ENCODE peak calls at places on chromosome 13, in ten cellular contexts. X is CD8-positive, alpha-beta T cell; U is fibroblast of pulmonary artery; D is CD4-positive, alpha-beta T cell; K is activated CD8-positive, alpha-beta T cell treated with anti-CD3 and anti-CD28 coated beads for 36 hours; P is HFFc6; F is colonic mucosa; C is B cell; Y is progenitor cell of endocrine pancreas; Q is cardiac muscle cell. W is an unnamed sample.
A peak's percentile ranks its signal among the peaks of the same experiment; 100 is the strongest.

GRCh38 chr13:24683833-24684599 is 3.8 kb downstream of the ATP12A start:
- DNase-seq in X (peak; percentile 59), D (peak; percentile 35), Q (peak; percentile 80), C (peak; percentile 66), U (peak; percentile 60), P (no peak), Y (peak; percentile 67), K (peak; percentile 80), F (peak; percentile 68), W (peak; percentile 31)

GRCh38 chr13:111883571-111884343 is 183.2 kb upstream of the SOX1 start:
- DNase-seq in F (no peak), Q (no peak), C (no peak), D (no peak), P (no peak), U (no peak), X (no peak), K (no peak), Y (no peak), W (no peak)

GRCh38 chr13:73891805-73892204 is 242.4 kb downstream of the KLF12 start:
- DNase-seq in Y (no peak), P (no peak), U (no peak), K (no peak), Q (no peak), C (no peak), F (no peak), X (no peak), D (no peak), W (no peak)

GRCh38 chr13:100388923-100389322 is 199.7 kb downstream of the GGACT start:
- DNase-seq in D (no peak), X (no peak), Y (no peak), C (no peak), P (no peak), U (no peak), K (peak; percentile 27), F (no peak), Q (no peak), W (no peak)

GRCh38 chr13:79682164-79682563 is 201.2 kb downstream of the NDFIP2 start:
- DNase-seq in Y (no peak), D (no peak), P (no peak), C (no peak), F (no peak), Q (no peak), X (no peak), K (no peak), U (no peak), W (no peak)

GRCh38 chr13:114104626-114105350 is 27.6 kb downstream of the RASA3 start:
- DNase-seq in U (no peak), Y (no peak), F (no peak), K (no peak), C (no peak), P (no peak), D (no peak), X (no peak), Q (no peak), W (no peak)

GRCh38 chr13:91144054-91144453 is 203.4 kb upstream of the MIR17HG start:
- DNase-seq in K (no peak), Y (no peak), X (no peak), F (no peak), D (no peak), P (no peak), C (no peak), U (no peak), Q (peak; percentile 18), W (no peak)

GRCh38 chr13:23808803-23809202 is 80.4 kb downstream of the MIPEP start:
- DNase-seq in K (no peak), F (no peak), C (no peak), P (no peak), U (no peak), X (no peak), Q (no peak), D (no peak), Y (no peak), W (no peak)

GRCh38 chr13:78655007-78655406 is 3.9 kb downstream of the OBI1 start:
- DNase-seq in C (no peak), U (no peak), D (no peak), K (no peak), Q (no peak), P (no peak), X (no peak), Y (no peak), F (no peak), W (no peak)

GRCh38 chr13:114067381-114067885 is 65.0 kb downstream of the RASA3 start:
- DNase-seq in C (peak; percentile 39), Y (no peak), U (peak; percentile 29), Q (no peak), P (peak; percentile 65), D (no peak), F (no peak), K (peak; percentile 65), X (no peak), W (no peak)

GRCh38 chr13:90365130-90365529 is 982.4 kb upstream of the MIR17HG start:
- DNase-seq in Y (no peak), Q (no peak), P (no peak), C (no peak), D (no peak), X (no peak), F (no peak), U (peak; percentile 49), K (no peak), W (no peak)

GRCh38 chr13:76597868-76598267 is 288.3 kb downstream of the KCTD12 start:
- DNase-seq in C (no peak), D (no peak), X (no peak), P (no peak), U (no peak), F (no peak), Y (no peak), Q (no peak), K (no peak), W (no peak)

GRCh38 chr13:78183737-78184136 is 265.1 kb upstream of the EDNRB start:
- DNase-seq in P (no peak), F (no peak), K (no peak), D (no peak), Y (no peak), Q (no peak), X (no peak), C (no peak), U (peak; percentile 41), W (no peak)

GRCh38 chr13:38637576-38637975 is 49.3 kb upstream of the FREM2 start:
- DNase-seq in U (no peak), F (no peak), Q (no peak), C (no peak), Y (no peak), X (no peak), D (no peak), K (no peak), P (no peak), W (no peak)

GRCh38 chr13:46172531-46172991 is 9.4 kb downstream of the LCP1 start:
- DNase-seq in X (peak; percentile 49), Q (no peak), C (peak; percentile 51), D (peak; percentile 58), K (peak; percentile 77), F (no peak), P (no peak), Y (no peak), U (no peak), W (no peak)

GRCh38 chr13:24802074-24802473 is 38.1 kb downstream of the RNF17 start:
- DNase-seq in P (no peak), U (no peak), D (no peak), X (no peak), F (no peak), Y (no peak), C (no peak), Q (no peak), K (no peak), W (no peak)

GRCh38 chr13:41649659-41650058 is 192.3 kb downstream of the RGCC start:
- DNase-seq in F (no peak), Q (peak; percentile 36), K (no peak), P (no peak), C (no peak), U (peak; percentile 50), D (no peak), Y (no peak), X (no peak), W (no peak)
- TF ChIP-seq CTCF in F (no peak), Q (peak; percentile 40), K (no peak), P (peak; percentile 65), C (no peak), U (peak; percentile 43), D (no peak), Y (peak; percentile 51), X (no peak), W (no peak)

DNA sequence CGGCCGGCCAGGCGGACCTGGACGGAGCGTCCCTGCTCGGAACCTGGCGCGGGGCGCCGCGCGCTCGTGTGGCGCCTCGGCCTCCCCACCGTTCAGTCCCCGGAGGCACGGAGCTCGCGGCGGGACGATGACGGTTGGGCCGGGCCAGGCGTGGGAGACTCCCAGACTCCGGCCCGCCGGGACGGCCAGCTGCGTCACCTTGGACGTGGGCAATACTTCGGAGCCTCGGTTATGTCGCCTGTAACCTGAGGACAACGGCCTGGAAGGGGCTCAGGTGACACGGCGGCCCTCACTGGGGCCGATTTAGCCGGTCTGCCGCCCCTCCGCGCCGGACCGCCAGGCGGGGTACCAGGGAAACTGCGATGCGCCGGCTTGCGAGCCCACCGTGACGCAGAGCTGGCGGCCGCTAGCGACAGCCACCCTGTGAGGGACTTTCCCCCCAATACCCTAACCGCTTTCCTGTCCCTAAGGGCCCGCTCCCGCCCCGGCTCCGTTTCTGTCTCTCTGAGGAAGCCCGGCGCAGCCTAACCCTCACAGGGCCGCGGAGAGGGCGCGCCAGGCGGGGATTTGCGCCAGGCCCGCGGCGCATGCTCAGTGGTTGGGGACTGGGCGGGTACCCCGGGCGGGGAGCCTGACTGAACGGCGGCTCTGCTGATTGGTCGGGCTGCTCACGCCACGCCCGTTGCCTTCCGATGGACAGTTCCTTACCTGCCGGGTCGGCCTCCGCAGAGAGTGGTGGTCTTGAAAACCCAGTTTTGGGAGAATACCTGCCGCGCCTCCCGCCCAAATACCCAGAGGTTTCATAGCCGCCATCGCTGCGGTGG is 109.5 kb upstream of the DOCK9 start:
- DNase-seq in C (peak; percentile 95), U (peak; percentile 84), Y (peak; percentile 87), Q (peak; percentile 94), F (peak; percentile 96), D (peak; percentile 89), K (peak; percentile 93), P (peak; percentile 73), X (peak; percentile 93), W (peak; percentile 86)
- TF ChIP-seq CTCF in C (peak; percentile 42), U (peak; percentile 21), Y (peak; percentile 52), Q (peak; percentile 33), F (peak; percentile 23), D (peak; percentile 30), K (peak; percentile 59), P (peak; percentile 49), X (peak; percentile 46), W (peak; percentile 38)

DNA sequence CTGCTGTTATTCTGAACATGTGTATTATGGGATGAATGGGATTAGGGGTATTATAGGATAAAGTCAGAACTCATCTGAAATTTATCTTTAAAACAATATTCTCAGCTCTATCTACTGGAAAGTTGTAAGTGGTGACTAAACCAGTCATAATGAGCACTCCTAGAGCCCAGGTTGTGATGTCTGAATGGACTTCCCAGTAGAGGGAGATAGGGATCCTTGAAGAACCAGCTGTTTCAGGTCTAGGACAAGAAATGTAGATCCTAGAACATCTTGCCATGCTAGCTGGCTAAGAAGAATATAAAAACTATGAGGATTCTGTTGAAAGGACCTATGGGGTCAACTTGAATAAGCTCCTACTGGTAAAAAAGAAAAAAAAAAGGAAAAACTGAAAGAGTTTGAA is 310.8 kb downstream of the SLC7A1 start:
- DNase-seq in U (no peak), D (no peak), Q (no peak), F (no peak), P (no peak), K (no peak), Y (no peak), C (no peak), X (no peak), W (no peak)
- TF ChIP-seq CTCF in U (no peak), D (no peak), Q (no peak), F (no peak), P (no peak), K (no peak), Y (no peak), C (no peak), X (no peak), W (no peak)

GRCh38 chr13:32267836-32268439 is 47.2 kb downstream of the ZAR1L start:
- DNase-seq in X (peak; percentile 28), D (peak; percentile 40), F (peak; percentile 60), U (no peak), P (no peak), Q (no peak), Y (peak; percentile 27), K (peak; percentile 75), C (peak; percentile 46), W (peak; percentile 33)
- TF ChIP-seq CTCF in X (peak; percentile 82), D (peak; percentile 73), F (peak; percentile 79), U (peak; percentile 39), P (peak; percentile 77), Q (peak; percentile 48), Y (peak; percentile 66), K (peak; percentile 83), C (peak; percentile 82), W (peak; percentile 61)

W was measured in natural killer cell.